ENCODE peak calls at places on chromosomes 6 and 20, in seven cellular contexts. Q, T, U, K, G, Z and B are unnamed samples.

GRCh38 chr6:16473184-16473907 is 235.0 kb downstream of the GMPR start:
- DNase-seq in K (no peak), T (no peak), Z (no peak), U (no peak), G (no peak), Q (no peak), B (no peak)

GRCh38 chr6:51528556-51528955 is 558.9 kb downstream of the PKHD1 start:
- DNase-seq in U (no peak), Q (no peak), K (no peak), T (no peak), G (no peak), Z (no peak), B (no peak)

GRCh38 chr20:63652192-63652980 is 838 bp downstream of the STMN3 start:
- DNase-seq in K (no peak), T (peak; percentile 75), U (no peak), G (no peak), Q (peak; percentile 56), Z (no peak), B (no peak)

GRCh38 chr6:44257007-44257752 is at the start of gene SLC35B2:
- DNase-seq in Z (no peak), G (peak; percentile 79), K (peak; percentile 84), Q (peak; percentile 83), T (peak; percentile 82), U (no peak), B (peak; percentile 76)

GRCh38 chr6:24495516-24495847 is 713 bp downstream of the ALDH5A1 start:
- DNase-seq in G (peak; percentile 72), T (peak; percentile 82), K (peak; percentile 86), U (peak; percentile 65), Z (peak; percentile 25), Q (peak; percentile 78), B (peak; percentile 29)

GRCh38 chr6:73710470-73710869 is 14.5 kb downstream of the CD109 start:
- DNase-seq in G (peak; percentile 89), T (no peak), K (no peak), Z (no peak), Q (peak; percentile 47), U (no peak), B (peak; percentile 68)

GRCh38 chr6:11875325-11876109 is 96.9 kb upstream of the ADTRP start:
- DNase-seq in G (no peak), Q (no peak), T (no peak), Z (no peak), K (no peak), U (no peak), B (no peak)

GRCh38 chr6:6875818-6876470 is 231.8 kb upstream of the RREB1 start:
- DNase-seq in T (no peak), K (no peak), U (no peak), Q (peak; percentile 73), G (peak; percentile 95), Z (no peak), B (peak; percentile 55)

GRCh38 chr20:8144282-8145245 is 12.5 kb downstream of the PLCB1 start:
- DNase-seq in T (no peak), U (no peak), Q (peak; percentile 91), G (peak; percentile 97), Z (no peak), K (no peak), B (peak; percentile 93)

GRCh38 chr6:21098744-21099143 is 494.8 kb upstream of the SOX4 start:
- DNase-seq in Z (no peak), T (no peak), U (no peak), Q (no peak), K (no peak), G (no peak), B (peak; percentile 30)

GRCh38 chr20:47070176-47070575 is 175.5 kb downstream of the EYA2 start:
- DNase-seq in T (peak; percentile 0), Z (no peak), G (peak; percentile 63), U (no peak), K (no peak), Q (peak; percentile 24), B (peak; percentile 7)

GRCh38 chr20:62685781-62686555 is 22.7 kb upstream of the NTSR1 start:
- DNase-seq in T (no peak), U (no peak), K (peak; percentile 33), G (no peak), Q (no peak), Z (peak; percentile 74), B (no peak)

GRCh38 chr6:88858455-88858854 is 105.0 kb downstream of the RNGTT start:
- DNase-seq in Z (no peak), U (no peak), G (no peak), Q (no peak), T (no peak), K (no peak), B (no peak)

GRCh38 chr6:142523485-142523884 is 221.7 kb downstream of the ADGRG6 start:
- DNase-seq in T (no peak), K (no peak), Z (no peak), G (no peak), Q (peak; percentile 46), U (no peak), B (no peak)

GRCh38 chr6:43436577-43437282 is 9.4 kb downstream of the ABCC10 start:
- DNase-seq in Z (no peak), Q (peak; percentile 96), T (peak; percentile 78), K (no peak), U (no peak), G (peak; percentile 89), B (peak; percentile 77)

GRCh38 chr6:33453361-33454008 is 891 bp upstream of the ZBTB9 start:
- DNase-seq in G (peak; percentile 25), Z (no peak), U (no peak), Q (no peak), T (no peak), K (peak; percentile 15), B (peak; percentile 4)

GRCh38 chr6:24666097-24666615 is 543 bp downstream of the TDP2 start:
- DNase-seq in Q (peak; percentile 45), K (peak; percentile 68), G (peak; percentile 56), T (no peak), U (no peak), Z (no peak), B (peak; percentile 48)

GRCh38 chr20:40686434-40686882 is 2.6 kb downstream of the MAFB start:
- DNase-seq in Q (no peak), U (no peak), K (no peak), T (no peak), G (no peak), Z (no peak), B (no peak)

GRCh38 chr6:77683515-77683914 is 30.7 kb downstream of the MEI4 start:
- DNase-seq in K (no peak), Z (no peak), T (no peak), G (no peak), U (no peak), Q (no peak), B (no peak)

GRCh38 chr6:33577106-33577535 is 3.0 kb downstream of the BAK1 start:
- DNase-seq in Q (no peak), G (no peak), U (no peak), T (no peak), Z (peak; percentile 71), K (peak; percentile 72), B (no peak)

DNA sequence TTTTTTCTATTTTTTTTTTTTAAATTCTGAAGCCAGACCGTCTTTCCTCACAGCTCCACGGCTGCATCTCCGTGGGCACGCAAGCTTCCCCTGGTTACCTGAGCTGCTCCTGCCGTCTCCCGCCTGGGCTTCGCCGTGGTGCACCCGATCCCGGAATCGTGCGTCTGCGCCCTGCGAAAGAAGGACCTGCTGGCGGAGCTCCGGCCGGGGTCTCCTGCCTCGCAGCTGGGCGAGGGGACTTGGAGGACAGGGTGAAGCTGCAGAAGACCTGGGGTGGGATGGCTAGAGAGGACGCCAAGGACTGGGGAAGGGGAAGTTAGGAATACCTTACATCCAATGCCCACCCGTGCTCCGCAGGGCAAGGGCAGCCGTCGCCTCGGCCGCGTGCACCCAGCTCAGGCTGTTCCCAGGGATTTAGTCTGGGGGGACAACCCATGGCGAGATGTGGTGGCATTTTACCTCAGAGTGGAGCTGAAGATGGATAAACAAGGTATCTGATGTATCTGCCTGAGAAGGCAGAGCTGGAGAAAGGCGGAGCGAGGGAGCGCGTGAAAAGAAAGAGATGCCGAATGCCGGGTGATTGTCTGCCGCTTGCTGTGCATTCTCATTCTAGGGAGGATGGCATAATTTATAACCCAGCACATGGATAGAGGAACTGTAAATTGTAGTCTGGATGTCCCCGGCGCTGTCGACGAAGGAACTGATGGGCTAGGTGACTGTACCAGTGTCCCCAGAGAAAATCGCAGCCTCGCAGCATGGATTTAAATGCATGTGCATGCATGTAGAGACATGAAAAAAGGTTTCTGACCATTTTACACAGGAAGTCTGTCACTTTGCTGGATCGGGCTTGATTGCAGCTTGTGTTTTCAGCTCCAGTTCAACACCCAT is 150.0 kb downstream of the PRL start:
- DNase-seq in G (no peak), U (no peak), Q (peak; percentile 27), T (no peak), K (peak; percentile 15), Z (no peak), B (no peak)
- H3K4me3 ChIP-seq in G (no peak overlapping the region), U (peak overlapping the region; percentile 57), Q (no peak overlapping the region), T (no peak overlapping the region), K (peak overlapping the region; percentile 12), Z (no peak overlapping the region), B (no peak overlapping the region)

GRCh38 chr6:37143585-37143984 is 26.4 kb upstream of the PIM1 start:
- DNase-seq in Z (no peak), G (no peak), K (no peak), Q (no peak), U (no peak), T (no peak), B (no peak)

GRCh38 chr6:37141291-37142046 is 28.5 kb upstream of the PIM1 start:
- DNase-seq in K (no peak), G (peak; percentile 91), Z (no peak), Q (peak; percentile 79), U (no peak), T (no peak), B (peak; percentile 80)

GRCh38 chr6:37139223-37139962 is 30.6 kb upstream of the PIM1 start:
- DNase-seq in G (no peak), K (no peak), Z (no peak), T (no peak), Q (peak; percentile 56), U (no peak), B (no peak)

GRCh38 chr6:37140145-37140544 is 29.8 kb upstream of the PIM1 start:
- DNase-seq in G (no peak), T (no peak), Q (no peak), K (no peak), Z (no peak), U (no peak), B (no peak)

GRCh38 chr6:37142047-37142614 is 27.8 kb upstream of the PIM1 start:
- DNase-seq in G (no peak), Q (peak; percentile 57), T (no peak), K (no peak), U (no peak), Z (no peak), B (no peak)
- H3K4me3 ChIP-seq in G (no peak overlapping the region), Q (no peak overlapping the region), T (no peak overlapping the region), K (no peak overlapping the region), U (no peak overlapping the region), Z (no peak overlapping the region), B (no peak overlapping the region)

GRCh38 chr6:3371222-3371949 is 85.5 kb downstream of the SLC22A23 start:
- DNase-seq in Z (no peak), G (no peak), U (no peak), K (no peak), T (no peak), Q (no peak), B (no peak)
- H3K4me3 ChIP-seq in Z (no peak overlapping the region), G (no peak overlapping the region), U (no peak overlapping the region), K (no peak overlapping the region), T (no peak overlapping the region), Q (no peak overlapping the region), B (no peak overlapping the region)

DNA sequence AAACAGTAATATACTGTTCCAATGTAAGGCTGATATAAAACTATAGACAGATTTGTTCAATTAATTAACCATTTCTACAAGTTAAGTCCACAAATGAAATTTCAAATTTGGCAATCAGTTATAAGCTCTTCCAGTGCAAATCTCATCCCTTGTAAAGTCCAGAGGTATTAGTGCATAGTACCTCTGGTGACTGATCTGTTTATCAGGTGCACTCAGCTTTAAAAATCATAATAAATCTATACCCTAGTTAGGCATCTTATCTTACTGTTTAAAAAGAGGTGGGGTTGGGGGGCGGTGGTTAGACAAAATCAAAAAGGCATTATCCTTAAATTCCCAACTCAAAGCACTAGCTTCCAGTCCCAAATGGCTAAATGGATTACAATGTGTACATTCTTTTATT is 2.9 kb downstream of the FBXO30 start:
- DNase-seq in K (no peak), U (no peak), G (no peak), T (no peak), Z (no peak), Q (no peak), B (no peak)
- H3K4me3 ChIP-seq in K (no peak overlapping the region), U (peak overlapping the region; percentile 95), G (no peak overlapping the region), T (peak overlapping the region; percentile 6), Z (no peak overlapping the region), Q (peak overlapping the region; percentile 67), B (no peak overlapping the region)